ENCODE peak calls at places on chromosomes 1 and 21, in four cellular contexts. One of them, this sample, is unnamed.
A peak's percentile ranks its signal among the peaks of the same experiment; 100 is the strongest.

GRCh38 chr1:41394918-41395598 is 33.8 kb downstream of the FOXO6 start:
- DNase-seq in K562: peak; percentile 16
- DNase-seq in HepG2: no peak
- DNase-seq in GM12878: no peak
- DNase-seq in this sample: peak; percentile 67

GRCh38 chr1:95278173-95278988 is 44.4 kb downstream of the RWDD3 start:
- DNase-seq in K562: peak; percentile 8
- DNase-seq in HepG2: no peak
- DNase-seq in GM12878: no peak
- DNase-seq in this sample: no peak

GRCh38 chr1:89525169-89525855 is 683 bp downstream of the LRRC8B start:
- DNase-seq in K562: peak; percentile 61
- DNase-seq in HepG2: peak; percentile 17
- DNase-seq in GM12878: peak; percentile 35
- DNase-seq in this sample: peak; percentile 68

GRCh38 chr1:118206966-118207365 is 21.9 kb upstream of the SPAG17 start:
- DNase-seq in K562: no peak
- DNase-seq in HepG2: no peak
- DNase-seq in GM12878: no peak
- DNase-seq in this sample: no peak

GRCh38 chr1:232844791-232845190 is 39.6 kb downstream of the MAP10 start:
- DNase-seq in K562: no peak
- DNase-seq in HepG2: no peak
- DNase-seq in GM12878: no peak
- DNase-seq in this sample: no peak

GRCh38 chr1:1318131-1318652 is 6.3 kb downstream of the INTS11 start:
- DNase-seq in K562: peak; percentile 87
- DNase-seq in HepG2: peak; percentile 31
- DNase-seq in GM12878: no peak
- DNase-seq in this sample: no peak

GRCh38 chr1:33072707-33073106 is 8.2 kb upstream of the AZIN2 start:
- DNase-seq in K562: no peak
- DNase-seq in HepG2: no peak
- DNase-seq in GM12878: no peak
- DNase-seq in this sample: no peak

GRCh38 chr1:7506677-7507619 is 264.1 kb upstream of the VAMP3 start:
- DNase-seq in K562: no peak
- DNase-seq in HepG2: no peak
- DNase-seq in GM12878: no peak
- DNase-seq in this sample: no peak

GRCh38 chr1:43934986-43935324 is 1.4 kb downstream of the ARTN start:
- DNase-seq in K562: no peak
- DNase-seq in HepG2: no peak
- DNase-seq in GM12878: no peak
- DNase-seq in this sample: no peak

GRCh38 chr1:43935711-43936427 is 2.3 kb downstream of the ARTN start:
- DNase-seq in K562: no peak
- DNase-seq in HepG2: no peak
- DNase-seq in GM12878: no peak
- DNase-seq in this sample: no peak

GRCh38 chr1:43937179-43937865 is 3.7 kb downstream of the ARTN start:
- DNase-seq in K562: no peak
- DNase-seq in HepG2: no peak
- DNase-seq in GM12878: no peak
- DNase-seq in this sample: no peak

GRCh38 chr1:43938383-43938782 is 4.8 kb downstream of the ARTN start:
- DNase-seq in K562: no peak
- DNase-seq in HepG2: no peak
- DNase-seq in GM12878: no peak
- DNase-seq in this sample: no peak

DNA sequence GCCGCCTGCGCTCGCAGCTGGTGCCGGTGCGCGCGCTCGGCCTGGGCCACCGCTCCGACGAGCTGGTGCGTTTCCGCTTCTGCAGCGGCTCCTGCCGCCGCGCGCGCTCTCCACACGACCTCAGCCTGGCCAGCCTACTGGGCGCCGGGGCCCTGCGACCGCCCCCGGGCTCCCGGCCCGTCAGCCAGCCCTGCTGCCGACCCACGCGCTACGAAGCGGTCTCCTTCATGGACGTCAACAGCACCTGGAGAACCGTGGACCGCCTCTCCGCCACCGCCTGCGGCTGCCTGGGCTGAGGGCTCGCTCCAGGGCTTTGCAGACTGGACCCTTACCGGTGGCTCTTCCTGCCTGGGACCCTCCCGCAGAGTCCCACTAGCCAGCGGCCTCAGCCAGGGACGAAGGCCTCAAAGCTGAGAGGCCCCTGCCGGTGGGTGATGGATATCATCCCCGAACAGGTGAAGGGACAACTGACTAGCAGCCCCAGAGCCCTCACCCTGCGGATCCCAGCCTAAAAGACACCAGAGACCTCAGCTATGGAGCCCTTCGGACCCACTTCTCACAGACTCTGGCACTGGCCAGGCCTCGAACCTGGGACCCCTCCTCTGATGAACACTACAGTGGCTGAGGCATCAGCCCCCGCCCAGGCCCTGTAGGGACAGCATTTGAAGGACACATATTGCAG is 3.0 kb downstream of the ARTN start:
- DNase-seq in K562: no peak
- DNase-seq in HepG2: peak; percentile 48
- DNase-seq in GM12878: no peak
- DNase-seq in this sample: peak; percentile 87
- TF ChIP-seq GABPA in K562: no peak
- TF ChIP-seq GABPA in HepG2: no peak
- TF ChIP-seq GABPA in GM12878: no peak
- TF ChIP-seq GABPA in this sample: no peak

DNA sequence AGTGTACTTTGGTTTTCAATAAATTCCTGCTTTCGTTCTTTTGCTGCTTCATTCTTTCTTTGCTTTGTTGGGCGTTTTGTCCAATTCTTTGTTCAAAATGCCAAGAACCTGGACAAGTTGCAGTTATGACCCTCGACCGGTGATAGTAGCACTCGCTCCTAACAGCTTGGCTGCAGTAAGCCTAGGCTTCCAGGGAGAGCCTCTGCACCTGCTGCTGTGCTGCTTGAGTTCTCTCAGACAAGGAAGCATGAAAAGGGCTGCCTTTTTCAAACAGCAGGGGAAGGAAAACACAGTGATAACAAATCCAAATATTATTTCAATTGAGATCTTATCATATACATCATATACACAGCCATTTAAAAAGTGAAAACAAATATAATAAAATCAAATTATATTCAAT is 12.8 kb upstream of the RIPK4 start:
- DNase-seq in K562: no peak
- DNase-seq in HepG2: no peak
- DNase-seq in GM12878: no peak
- DNase-seq in this sample: no peak
- TF ChIP-seq NFIC in K562: no peak
- TF ChIP-seq NFIC in HepG2: no peak
- TF ChIP-seq NFIC in GM12878: no peak
- TF ChIP-seq NFIC in this sample: no peak

GRCh38 chr1:213277036-213277435 is 226.0 kb downstream of the RPS6KC1 start:
- DNase-seq in K562: no peak
- DNase-seq in HepG2: peak; percentile 45
- DNase-seq in GM12878: no peak
- DNase-seq in this sample: no peak

GRCh38 chr1:213284626-213285025 is 233.6 kb downstream of the RPS6KC1 start:
- DNase-seq in K562: no peak
- DNase-seq in HepG2: peak; percentile 6
- DNase-seq in GM12878: no peak
- DNase-seq in this sample: no peak

GRCh38 chr1:213279410-213279809 is 228.4 kb downstream of the RPS6KC1 start:
- DNase-seq in K562: no peak
- DNase-seq in HepG2: peak; percentile 62
- DNase-seq in GM12878: no peak
- DNase-seq in this sample: no peak

GRCh38 chr1:213286235-213286634 is 235.2 kb downstream of the RPS6KC1 start:
- DNase-seq in K562: no peak
- DNase-seq in HepG2: no peak
- DNase-seq in GM12878: no peak
- DNase-seq in this sample: no peak

GRCh38 chr1:213281610-213282316 is 230.7 kb downstream of the RPS6KC1 start:
- DNase-seq in K562: no peak
- DNase-seq in HepG2: no peak
- DNase-seq in GM12878: no peak
- DNase-seq in this sample: no peak
- TF ChIP-seq GABPA in K562: no peak
- TF ChIP-seq GABPA in HepG2: no peak
- TF ChIP-seq GABPA in GM12878: no peak
- TF ChIP-seq GABPA in this sample: no peak

GRCh38 chr1:78649628-78650027 is at the start of gene IFI44:
- DNase-seq in K562: no peak
- DNase-seq in HepG2: no peak
- DNase-seq in GM12878: peak; percentile 75
- DNase-seq in this sample: peak; percentile 3

GRCh38 chr1:78650114-78650513 is 483 bp downstream of the IFI44 start:
- DNase-seq in K562: no peak
- DNase-seq in HepG2: no peak
- DNase-seq in GM12878: no peak
- DNase-seq in this sample: no peak

GRCh38 chr1:78641558-78641957 is 8.1 kb upstream of the IFI44 start:
- DNase-seq in K562: no peak
- DNase-seq in HepG2: no peak
- DNase-seq in GM12878: no peak
- DNase-seq in this sample: no peak

GRCh38 chr1:78647238-78647637 is 2.4 kb upstream of the IFI44 start:
- DNase-seq in K562: no peak
- DNase-seq in HepG2: no peak
- DNase-seq in GM12878: no peak
- DNase-seq in this sample: no peak

DNA sequence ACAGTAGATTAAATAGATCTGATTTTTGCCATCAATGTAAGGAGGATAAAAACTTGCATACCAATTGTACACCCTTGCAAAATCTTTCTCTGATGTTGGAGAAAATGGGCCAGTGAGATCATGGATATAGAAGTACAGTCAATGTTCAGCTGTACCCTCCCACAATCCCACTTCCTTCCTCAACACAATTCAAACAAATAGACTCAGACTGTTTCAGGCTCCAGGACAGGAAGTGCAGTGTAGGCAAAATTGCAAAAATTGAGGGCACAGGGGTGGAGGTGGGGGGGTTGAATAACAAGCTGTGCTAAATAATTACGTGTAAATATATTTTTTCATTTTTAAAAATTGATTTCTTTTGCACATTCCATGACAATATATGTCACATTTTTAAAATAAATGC is 3.9 kb upstream of the IFI44 start:
- DNase-seq in K562: no peak
- DNase-seq in HepG2: no peak
- DNase-seq in GM12878: no peak
- DNase-seq in this sample: no peak
- TF ChIP-seq NFIC in K562: no peak
- TF ChIP-seq NFIC in HepG2: no peak
- TF ChIP-seq NFIC in GM12878: no peak
- TF ChIP-seq NFIC in this sample: no peak

GRCh38 chr1:59018860-59019259 is 235.0 kb upstream of the JUN start:
- DNase-seq in K562: no peak
- DNase-seq in HepG2: no peak
- DNase-seq in GM12878: no peak
- DNase-seq in this sample: no peak

GRCh38 chr1:59022799-59023198 is 239.0 kb upstream of the JUN start:
- DNase-seq in K562: no peak
- DNase-seq in HepG2: no peak
- DNase-seq in GM12878: no peak
- DNase-seq in this sample: no peak

GRCh38 chr1:59018446-59018845 is 234.6 kb upstream of the JUN start:
- DNase-seq in K562: no peak
- DNase-seq in HepG2: no peak
- DNase-seq in GM12878: no peak
- DNase-seq in this sample: no peak

GRCh38 chr1:59022199-59022598 is 238.4 kb upstream of the JUN start:
- DNase-seq in K562: no peak
- DNase-seq in HepG2: no peak
- DNase-seq in GM12878: no peak
- DNase-seq in this sample: no peak

DNA sequence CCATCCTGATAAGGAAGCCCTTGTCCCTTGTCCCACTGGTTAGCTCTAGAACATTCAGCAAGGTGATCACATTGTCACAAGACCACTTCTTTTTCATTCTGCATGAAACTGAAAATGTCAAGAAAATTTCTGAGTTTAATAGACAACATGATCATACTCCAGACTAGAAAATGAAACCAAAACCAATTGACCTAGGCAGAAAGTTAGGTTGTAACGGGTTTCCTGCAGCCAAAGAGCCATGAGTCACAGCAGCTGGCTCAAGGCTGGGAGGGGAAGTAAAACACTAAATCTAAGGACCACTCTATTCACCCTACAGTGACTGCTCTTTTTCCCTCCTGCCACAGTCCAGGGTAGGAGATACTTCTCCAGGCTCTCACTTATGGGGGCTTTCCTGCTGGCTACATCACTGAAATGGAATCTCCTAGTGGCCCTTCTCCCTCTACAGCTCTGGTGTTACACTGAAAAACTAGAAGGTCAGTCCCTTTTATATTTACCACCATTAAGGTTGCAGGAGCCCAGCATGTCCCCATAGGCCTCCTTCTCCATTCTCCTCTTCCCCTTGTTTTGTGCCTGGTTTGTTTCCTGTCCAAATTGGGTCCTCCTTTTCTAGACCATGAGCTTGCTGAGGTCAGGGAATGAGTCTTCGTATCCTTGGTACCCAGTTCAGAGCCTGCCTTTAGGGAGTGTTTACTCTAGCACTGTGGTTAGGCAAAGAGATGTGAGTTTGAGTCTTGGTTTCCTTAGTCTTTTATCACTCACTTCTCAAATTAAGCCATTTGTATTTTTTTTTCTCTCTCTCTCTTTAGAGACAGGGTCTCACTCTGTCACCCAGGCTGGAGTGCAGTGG is 236.5 kb upstream of the JUN start:
- DNase-seq in K562: peak; percentile 62
- DNase-seq in HepG2: no peak
- DNase-seq in GM12878: peak; percentile 87
- DNase-seq in this sample: no peak
- TF ChIP-seq GABPA in K562: peak; percentile 70
- TF ChIP-seq GABPA in HepG2: peak; percentile 43
- TF ChIP-seq GABPA in GM12878: peak; percentile 63
- TF ChIP-seq GABPA in this sample: peak; percentile 35

DNA sequence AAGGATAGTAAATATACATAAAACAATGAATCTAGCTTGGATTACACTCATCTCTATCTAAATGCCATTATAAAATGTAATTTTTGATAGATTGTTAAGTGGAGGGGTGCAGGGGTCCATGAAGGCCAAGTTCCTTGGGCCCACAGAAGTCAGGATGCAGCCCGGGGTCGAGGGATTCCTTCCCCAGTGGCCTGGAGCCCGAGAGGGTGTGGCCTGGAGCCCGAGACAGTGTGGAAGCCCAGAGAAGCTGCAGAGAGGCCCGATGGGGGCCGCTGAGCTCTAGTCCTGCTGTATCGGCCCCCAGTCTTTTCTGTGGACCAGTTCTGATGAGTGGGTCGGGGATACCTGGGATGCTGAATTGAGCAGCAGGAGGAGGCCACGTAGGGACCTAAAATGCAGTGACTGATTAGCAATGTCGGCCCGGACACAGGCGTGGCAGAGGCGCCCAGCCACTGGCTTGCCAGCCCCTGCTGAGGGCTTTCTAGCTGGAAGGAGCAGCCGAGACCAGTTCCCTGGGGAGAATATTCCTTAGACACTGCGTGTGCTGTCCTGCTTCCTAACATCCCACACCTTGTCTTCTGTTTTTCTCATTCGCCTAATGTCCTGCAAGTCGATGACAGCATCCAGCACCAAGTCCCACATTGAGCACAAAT is 38.9 kb downstream of the UMODL1 start:
- DNase-seq in K562: no peak
- DNase-seq in HepG2: no peak
- DNase-seq in GM12878: no peak
- DNase-seq in this sample: no peak
- TF ChIP-seq NFIC in K562: no peak
- TF ChIP-seq NFIC in HepG2: no peak
- TF ChIP-seq NFIC in GM12878: no peak
- TF ChIP-seq NFIC in this sample: no peak